ENCODE peak calls at places on chromosomes 4 and X, in nine cellular contexts. L is activated CD4-positive, CD25-positive, alpha-beta regulatory T cell; Q is upper lobe of left lung; P is mucosa of descending colon; W is hippocampal formation; E is NCI-H226; M is T-cell; Z is stomach; H is stimulated activated CD4-positive, alpha-beta T cell treated with anti-CD3 and anti-CD28 coated beads, Interleukin-4, amount 100 ng/mL, for 48 hours. T is an unnamed sample.

GRCh38 chr4:126727461-126727860 is 905.3 kb upstream of the INTU start:
- DNase-seq in L (no peak), Q (no peak), P (no peak), W (no peak), E (peak; percentile 72), M (no peak), Z (no peak), H (no peak), T (peak; percentile 60)

GRCh38 chr4:13523105-13523477 is 21.2 kb downstream of the NKX3-2 start:
- DNase-seq in L (no peak), Q (no peak), P (no peak), W (no peak), E (no peak), M (no peak), Z (no peak), H (no peak), T (no peak)

GRCh38 chr4:182576609-182577289 is 333.5 kb downstream of the TENM3 start:
- DNase-seq in L (no peak), Q (no peak), P (no peak), W (no peak), E (no peak), M (no peak), Z (no peak), H (no peak), T (peak; percentile 44)

GRCh38 chr4:118948545-118949144 is 60.0 kb downstream of the SYNPO2 start:
- DNase-seq in L (no peak), Q (no peak), P (no peak), W (no peak), E (no peak), M (no peak), Z (no peak), H (no peak), T (no peak)

GRCh38 chr4:53706422-53707032 is 115.2 kb upstream of the LNX1 start:
- DNase-seq in L (no peak), Q (no peak), P (no peak), W (no peak), E (peak; percentile 21), M (no peak), Z (no peak), H (no peak), T (peak; percentile 45)

GRCh38 chrX:130594453-130594916 is 192.7 kb downstream of the RBMX2 start:
- DNase-seq in L (no peak), Q (no peak), P (no peak), W (peak; percentile 2), E (no peak), M (no peak), Z (no peak), H (no peak), T (no peak)

GRCh38 chr4:16859031-16859430 is 39.4 kb downstream of the LDB2 start:
- DNase-seq in L (no peak), Q (no peak), P (no peak), W (no peak), E (no peak), M (no peak), Z (no peak), H (no peak), T (peak; percentile 55)

GRCh38 chr4:168585168-168586091 is 88.6 kb downstream of the PALLD start:
- DNase-seq in L (no peak), Q (peak; percentile 81), P (peak; percentile 80), W (peak; percentile 28), E (peak; percentile 62), M (no peak), Z (peak; percentile 77), H (peak; percentile 20), T (peak; percentile 64)

GRCh38 chr4:118848901-118849300 is 13.0 kb upstream of the SEC24D start:
- DNase-seq in L (no peak), Q (no peak), P (no peak), W (no peak), E (no peak), M (no peak), Z (no peak), H (no peak), T (no peak)

GRCh38 chr4:101968364-101968763 is 177.8 kb downstream of the BANK1 start:
- DNase-seq in L (no peak), Q (no peak), P (no peak), W (no peak), E (peak; percentile 17), M (no peak), Z (no peak), H (no peak), T (no peak)

GRCh38 chr4:81504685-81505598 is 33.2 kb upstream of the RASGEF1B start:
- DNase-seq in L (peak; percentile 6), Q (peak; percentile 83), P (no peak), W (peak; percentile 25), E (no peak), M (peak; percentile 69), Z (peak; percentile 52), H (peak; percentile 59), T (no peak)

GRCh38 chr4:4203688-4204400 is 22.9 kb downstream of the OTOP1 start:
- DNase-seq in L (no peak), Q (no peak), P (no peak), W (no peak), E (no peak), M (no peak), Z (no peak), H (no peak), T (no peak)

GRCh38 chrX:152850465-152850864 is 19.6 kb downstream of the NSDHL start:
- DNase-seq in L (no peak), Q (no peak), P (no peak), W (no peak), E (no peak), M (no peak), Z (no peak), H (no peak), T (no peak)

GRCh38 chr4:126230244-126230643 is 915.5 kb downstream of the FAT4 start:
- DNase-seq in L (no peak), Q (no peak), P (no peak), W (no peak), E (no peak), M (no peak), Z (no peak), H (no peak), T (no peak)

GRCh38 chrX:132118361-132118760 is 9.5 kb downstream of the FRMD7 start:
- DNase-seq in L (no peak), Q (no peak), P (no peak), W (no peak), E (no peak), M (no peak), Z (no peak), H (no peak), T (no peak)

T was measured in astrocyte.